ENCODE peak calls at places on chromosomes 2 and 18, in five cellular contexts. O, I, W, B and T are unnamed samples. For H3K27me3, the result is how much of the 10 kb centered on the place peaks cover.

GRCh38 chr2:182628901-182629300 is 87.2 kb upstream of the DNAJC10 start:
- DNase-seq in I (no peak), W (no peak), O (no peak), B (no peak), T (no peak)

GRCh38 chr2:106065268-106065982 is 128.7 kb downstream of the UXS1 start:
- DNase-seq in B (peak), I (no peak), O (no peak), W (no peak), T (no peak)

GRCh38 chr2:20452551-20452950 is 5.7 kb downstream of the RHOB start:
- DNase-seq in O (peak), W (peak), I (no peak), B (no peak), T (no peak)

GRCh38 chr2:181185948-181186347 is 205.5 kb downstream of the UBE2E3 start:
- DNase-seq in I (no peak), B (no peak), W (peak), O (peak), T (no peak)

GRCh38 chr18:24319757-24320156 is 77.9 kb downstream of the OSBPL1A start:
- DNase-seq in I (no peak), B (no peak), O (no peak), W (no peak), T (no peak)

GRCh38 chr2:169221745-169222369 is 140.5 kb downstream of the LRP2 start:
- DNase-seq in B (no peak), I (no peak), W (peak), O (no peak), T (no peak)

GRCh38 chr2:236286866-236287545 is 22.8 kb upstream of the ASB18 start:
- DNase-seq in O (no peak), B (no peak), I (no peak), W (peak), T (no peak)

GRCh38 chr2:180979086-180979934 is 1.1 kb upstream of the UBE2E3 start:
- DNase-seq in O (peak), W (peak), B (no peak), I (no peak), T (no peak)

GRCh38 chr2:173149491-173149890 is 73.8 kb downstream of the MAP3K20 start:
- DNase-seq in B (no peak), W (no peak), O (no peak), I (no peak), T (no peak)

GRCh38 chr2:213150315-213150951 is 979 bp downstream of the IKZF2 start:
- DNase-seq in O (peak), B (peak), W (peak), I (no peak), T (no peak)

DNA sequence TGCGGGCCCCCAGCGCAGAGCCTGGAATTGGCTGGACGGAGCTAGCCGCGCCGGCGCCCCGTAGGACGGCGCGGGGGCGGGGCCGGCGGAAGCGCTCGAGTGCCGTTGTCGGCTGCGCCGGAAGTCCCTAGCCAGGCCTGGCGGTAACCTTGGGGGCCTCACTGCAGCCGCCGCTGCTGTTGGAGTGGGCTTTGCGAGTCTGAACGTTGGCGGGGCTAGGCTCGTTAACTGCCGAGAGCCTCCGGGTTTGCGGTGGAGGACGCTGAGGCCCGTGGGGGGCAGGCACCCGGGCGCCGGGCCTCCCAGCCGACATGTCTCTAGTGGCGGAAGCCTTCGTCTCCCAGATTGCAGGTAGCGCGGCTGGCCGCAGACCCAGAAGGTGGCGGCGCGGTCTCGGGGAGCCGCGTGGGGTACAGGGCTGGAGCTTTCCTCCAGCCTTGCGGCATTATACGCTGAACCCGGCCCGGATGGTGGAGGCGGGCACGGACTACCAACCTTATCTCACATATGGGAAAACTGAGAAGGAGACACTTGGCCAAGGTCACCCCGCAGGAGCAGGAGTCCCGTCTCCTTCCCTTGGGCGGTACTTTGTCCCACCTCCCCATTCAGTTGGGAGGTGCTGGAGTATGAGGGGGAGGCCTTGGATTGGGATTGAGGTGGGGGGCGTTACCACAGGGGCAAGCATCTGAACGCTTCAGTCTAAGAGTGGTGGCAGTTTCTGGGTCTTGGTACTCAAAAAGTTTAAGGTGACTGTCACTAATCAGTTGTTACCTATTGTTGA is at the start of gene MTX2:
- DNase-seq in W (peak), I (peak), B (peak), O (peak), T (peak)
- TF ChIP-seq CTCF in W (no peak), I (no peak), B (peak), O (no peak), T (peak)

GRCh38 chr18:62066121-62066818 is 120.6 kb downstream of the PIGN start:
- DNase-seq in I (no peak), O (no peak), B (no peak), W (no peak), T (no peak)

GRCh38 chr18:62060820-62061219 is 126.0 kb downstream of the PIGN start:
- DNase-seq in O (no peak), I (no peak), B (no peak), W (no peak), T (no peak)

GRCh38 chr18:62064361-62064760 is 122.5 kb downstream of the PIGN start:
- DNase-seq in I (no peak), B (no peak), W (no peak), O (no peak), T (no peak)

DNA sequence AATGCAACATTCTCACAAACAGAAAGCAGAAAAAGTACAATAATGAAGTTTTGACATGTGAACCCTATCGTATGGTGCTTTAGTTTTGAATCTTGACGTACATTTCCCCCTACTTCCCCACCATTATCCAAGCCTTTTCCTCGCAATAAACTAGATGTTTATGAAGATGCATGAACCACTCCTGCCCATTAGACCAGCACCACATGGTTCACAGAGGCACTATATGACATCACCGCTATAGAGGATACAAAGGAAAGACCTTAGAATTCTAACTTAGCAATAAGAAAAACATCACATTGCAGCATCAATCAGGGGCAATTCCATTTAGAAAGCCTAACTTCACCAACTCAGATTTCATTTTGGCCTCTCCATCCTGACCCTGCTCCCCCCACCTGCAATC is 125.0 kb downstream of the PIGN start:
- DNase-seq in B (no peak), O (no peak), W (no peak), I (no peak), T (no peak)
- H3K4me3 ChIP-seq in B (no peak), O (no peak), W (no peak), I (no peak), T (no peak)

GRCh38 chr18:78861116-78861515 is 118.5 kb upstream of the SALL3 start:
- DNase-seq in B (no peak), W (no peak), I (no peak), O (no peak), T (no peak)
- H3K27me3 ChIP-seq in B (under half), W (under half), I (under half), O (under half), T (under half)

GRCh38 chr2:217482343-217482742 is 520.5 kb downstream of the TNS1 start:
- DNase-seq in W (no peak), B (no peak), O (no peak), I (no peak), T (no peak)

GRCh38 chr2:217479626-217480025 is 523.2 kb downstream of the TNS1 start:
- DNase-seq in W (no peak), O (no peak), I (no peak), B (no peak), T (no peak)

GRCh38 chr2:217478831-217479435 is 523.9 kb downstream of the TNS1 start:
- DNase-seq in W (no peak), B (no peak), I (no peak), O (no peak), T (no peak)

GRCh38 chr2:217481577-217481976 is 521.2 kb downstream of the TNS1 start:
- DNase-seq in I (no peak), B (no peak), O (no peak), W (no peak), T (no peak)

DNA sequence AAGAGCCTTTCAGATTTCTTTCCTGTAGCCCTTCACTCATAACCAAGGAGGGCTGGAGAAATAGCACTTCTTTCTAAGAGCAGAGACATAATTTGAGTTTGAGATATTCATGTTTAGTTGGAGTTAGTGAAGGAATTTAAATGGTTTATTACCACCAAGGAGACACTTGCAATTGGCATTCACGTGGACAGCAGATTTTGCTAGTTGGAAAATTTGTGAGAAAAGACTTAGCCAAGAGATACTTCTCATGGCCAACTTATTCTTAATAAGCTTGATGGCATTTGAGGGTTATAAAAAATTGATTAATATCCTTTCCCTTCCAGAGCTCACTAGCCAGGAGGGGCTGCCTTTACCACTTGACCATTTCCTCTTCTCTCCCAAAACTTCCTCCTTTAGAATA is 518.7 kb downstream of the TNS1 start:
- DNase-seq in B (no peak), W (no peak), I (no peak), O (no peak), T (no peak)
- TF ChIP-seq CTCF in B (no peak), W (no peak), I (no peak), O (no peak), T (no peak)